ENCODE peak calls at places on chromosomes 1 and 21, in nine cellular contexts. V is Panc1; Z is CD8-positive, alpha-beta memory T cell; T is neuronal stem cell; F is tibial artery; I is SJCRH30; O is body of pancreas; J is GM23248; M is PC-3. A is an unnamed sample.

GRCh38 chr21:45577806-45578801 is 35.9 kb upstream of the SLC19A1 start:
- DNase-seq in V (no peak), Z (no peak), T (no peak), F (no peak), I (no peak), O (no peak), J (no peak), M (peak), A (no peak)

GRCh38 chr1:55284856-55285255 is 69.7 kb upstream of the USP24 start:
- DNase-seq in V (peak), Z (no peak), T (peak), F (peak), I (peak), O (peak), J (peak), M (peak), A (peak)

GRCh38 chr1:7478797-7479499 is 292.1 kb upstream of the VAMP3 start:
- DNase-seq in V (no peak), Z (no peak), T (no peak), F (no peak), I (no peak), O (peak), J (peak), M (no peak), A (peak)

GRCh38 chr1:68291763-68292384 is 59.6 kb upstream of the WLS start:
- DNase-seq in V (no peak), Z (no peak), T (no peak), F (no peak), I (no peak), O (no peak), J (peak), M (no peak), A (no peak)

GRCh38 chr1:14365226-14365994 is 233.1 kb upstream of the KAZN start:
- DNase-seq in V (no peak), Z (no peak), T (no peak), F (no peak), I (peak), O (no peak), J (no peak), M (no peak), A (no peak)

GRCh38 chr1:226563666-226564065 is 15.1 kb downstream of the STUM start:
- DNase-seq in V (no peak), Z (no peak), T (no peak), F (no peak), I (no peak), O (no peak), J (no peak), M (no peak), A (no peak)

GRCh38 chr1:61120998-61121397 is 38.6 kb downstream of the NFIA start:
- DNase-seq in V (no peak), Z (no peak), T (no peak), F (no peak), I (no peak), O (no peak), J (peak), M (no peak), A (no peak)

GRCh38 chr1:39852214-39852791 is 31.0 kb downstream of the TRIT1 start:
- DNase-seq in V (no peak), Z (no peak), T (no peak), F (no peak), I (no peak), O (no peak), J (no peak), M (peak), A (no peak)

GRCh38 chr21:37207441-37208009 is 59.6 kb downstream of the VPS26C start:
- DNase-seq in V (no peak), Z (no peak), T (no peak), F (no peak), I (peak), O (peak), J (peak), M (peak), A (peak)

GRCh38 chr1:10429868-10430215 is 391 bp upstream of the CENPS start:
- DNase-seq in V (no peak), Z (peak), T (no peak), F (no peak), I (no peak), O (no peak), J (peak), M (peak), A (no peak)

GRCh38 chr1:218479436-218480115 is 134.4 kb downstream of the TGFB2 start:
- DNase-seq in V (no peak), Z (no peak), T (no peak), F (no peak), I (peak), O (no peak), J (peak), M (peak), A (no peak)

GRCh38 chr21:26055010-26055409 is 115.6 kb downstream of the APP start:
- DNase-seq in V (no peak), Z (no peak), T (no peak), F (no peak), I (no peak), O (no peak), J (no peak), M (no peak), A (no peak)

GRCh38 chr1:177013273-177013672 is 151.2 kb downstream of the ASTN1 start:
- DNase-seq in V (no peak), Z (no peak), T (no peak), F (no peak), I (no peak), O (no peak), J (no peak), M (no peak), A (no peak)

GRCh38 chr1:242004751-242005495 is 6.0 kb upstream of the MAP1LC3C start:
- DNase-seq in V (no peak), Z (no peak), T (no peak), F (no peak), I (no peak), O (no peak), J (no peak), M (peak), A (no peak)

GRCh38 chr1:55443175-55443933 is 228.2 kb upstream of the USP24 start:
- DNase-seq in V (peak), Z (no peak), T (no peak), F (peak), I (no peak), O (peak), J (peak), M (peak), A (peak)

GRCh38 chr21:33286600-33287456 is 20.7 kb downstream of the IL10RB start:
- DNase-seq in V (no peak), Z (no peak), T (no peak), F (no peak), I (peak), O (peak), J (peak), M (peak), A (peak)

GRCh38 chr1:243946946-243947345 is 96.9 kb upstream of the AKT3 start:
- DNase-seq in V (no peak), Z (no peak), T (no peak), F (no peak), I (peak), O (no peak), J (peak), M (peak), A (no peak)

GRCh38 chr1:1268284-1268682 is 5.4 kb downstream of the UBE2J2 start:
- DNase-seq in V (no peak), Z (no peak), T (no peak), F (no peak), I (no peak), O (no peak), J (no peak), M (no peak), A (no peak)

GRCh38 chr1:206075786-206076725 is 23.1 kb downstream of the RHEX start:
- DNase-seq in V (no peak), Z (no peak), T (no peak), F (no peak), I (no peak), O (no peak), J (peak), M (no peak), A (no peak)

GRCh38 chr1:41394918-41395598 is 33.8 kb downstream of the FOXO6 start:
- DNase-seq in V (no peak), Z (no peak), T (peak), F (no peak), I (peak), O (no peak), J (no peak), M (no peak), A (no peak)

GRCh38 chr21:46459356-46460112 is 843 bp downstream of the DIP2A start:
- DNase-seq in V (no peak), Z (peak), T (no peak), F (peak), I (peak), O (peak), J (peak), M (peak), A (peak)

GRCh38 chr1:55143686-55144085 is 71.5 kb downstream of the USP24 start:
- DNase-seq in V (no peak), Z (no peak), T (no peak), F (no peak), I (no peak), O (no peak), J (no peak), M (peak), A (no peak)

GRCh38 chr21:31180256-31181088 is 142.2 kb upstream of the KRTAP19-8 start:
- DNase-seq in V (no peak), Z (no peak), T (no peak), F (no peak), I (peak), O (no peak), J (peak), M (peak), A (no peak)

GRCh38 chr21:17089121-17089520 is 423.7 kb upstream of the CXADR start:
- DNase-seq in V (no peak), Z (no peak), T (no peak), F (no peak), I (no peak), O (no peak), J (no peak), M (peak), A (no peak)

GRCh38 chr1:56578963-56579875 is at the start of gene PLPP3:
- DNase-seq in V (peak), Z (no peak), T (peak), F (peak), I (no peak), O (peak), J (peak), M (peak), A (peak)

GRCh38 chr1:106831511-106831910 is 225.0 kb upstream of the PRMT6 start:
- DNase-seq in V (no peak), Z (no peak), T (no peak), F (no peak), I (no peak), O (no peak), J (peak), M (peak), A (no peak)

GRCh38 chr1:57067863-57068262 is 102.0 kb upstream of the C8B start:
- DNase-seq in V (no peak), Z (no peak), T (no peak), F (no peak), I (no peak), O (no peak), J (peak), M (no peak), A (peak)

GRCh38 chr1:153533689-153534201 is 2.0 kb downstream of the S100A6 start:
- DNase-seq in V (peak), Z (peak), T (no peak), F (peak), I (peak), O (no peak), J (peak), M (peak), A (no peak)

GRCh38 chr1:179175011-179175934 is 54.2 kb downstream of the ABL2 start:
- DNase-seq in V (no peak), Z (no peak), T (no peak), F (no peak), I (peak), O (no peak), J (peak), M (peak), A (no peak)

GRCh38 chr1:55214214-55214902 is 806 bp downstream of the USP24 start:
- DNase-seq in V (no peak), Z (peak), T (peak), F (peak), I (peak), O (peak), J (peak), M (peak), A (peak)

GRCh38 chr1:151716771-151717631 is at the start of gene CELF3:
- DNase-seq in V (no peak), Z (no peak), T (peak), F (no peak), I (peak), O (no peak), J (peak), M (no peak), A (peak)

GRCh38 chr1:25018110-25018470 is 88.0 kb upstream of the RUNX3 start:
- DNase-seq in V (no peak), Z (no peak), T (no peak), F (no peak), I (no peak), O (no peak), J (peak), M (no peak), A (no peak)
- H3K27ac ChIP-seq in V (no peak), Z (no peak), T (no peak), F (no peak), I (no peak), O (no peak), J (no peak), M (no peak), A (no peak)

DNA sequence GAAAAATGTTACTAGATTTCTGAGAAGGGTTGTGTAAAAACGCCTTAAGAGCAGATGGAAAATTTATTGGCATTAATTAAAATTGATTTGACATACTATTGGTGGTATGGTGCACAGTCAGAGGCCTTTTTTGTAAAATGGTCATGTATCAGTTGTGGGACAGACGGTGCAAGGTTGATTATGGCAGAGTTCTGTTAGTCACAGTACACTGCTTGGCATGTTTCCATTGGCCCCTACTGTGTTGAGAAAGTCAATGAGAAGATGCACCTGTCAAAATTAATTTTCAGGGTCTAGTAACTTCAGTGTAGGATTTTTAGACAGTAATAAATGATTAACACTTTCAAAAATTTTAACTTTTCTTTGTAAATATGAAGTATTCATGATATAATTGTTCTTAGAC is 4.4 kb downstream of the B3GALT2 start:
- DNase-seq in V (no peak), Z (no peak), T (no peak), F (no peak), I (peak), O (no peak), J (peak), M (no peak), A (no peak)
- H3K27ac ChIP-seq in V (no peak), Z (no peak), T (no peak), F (no peak), I (no peak), O (no peak), J (peak), M (no peak), A (peak)

GRCh38 chr21:44337941-44338895 is 972 bp downstream of the CFAP410 start:
- DNase-seq in V (peak), Z (peak), T (peak), F (peak), I (peak), O (peak), J (peak), M (peak), A (peak)
- H3K27ac ChIP-seq in V (peak), Z (peak), T (no peak), F (peak), I (no peak), O (peak), J (peak), M (peak), A (peak)

DNA sequence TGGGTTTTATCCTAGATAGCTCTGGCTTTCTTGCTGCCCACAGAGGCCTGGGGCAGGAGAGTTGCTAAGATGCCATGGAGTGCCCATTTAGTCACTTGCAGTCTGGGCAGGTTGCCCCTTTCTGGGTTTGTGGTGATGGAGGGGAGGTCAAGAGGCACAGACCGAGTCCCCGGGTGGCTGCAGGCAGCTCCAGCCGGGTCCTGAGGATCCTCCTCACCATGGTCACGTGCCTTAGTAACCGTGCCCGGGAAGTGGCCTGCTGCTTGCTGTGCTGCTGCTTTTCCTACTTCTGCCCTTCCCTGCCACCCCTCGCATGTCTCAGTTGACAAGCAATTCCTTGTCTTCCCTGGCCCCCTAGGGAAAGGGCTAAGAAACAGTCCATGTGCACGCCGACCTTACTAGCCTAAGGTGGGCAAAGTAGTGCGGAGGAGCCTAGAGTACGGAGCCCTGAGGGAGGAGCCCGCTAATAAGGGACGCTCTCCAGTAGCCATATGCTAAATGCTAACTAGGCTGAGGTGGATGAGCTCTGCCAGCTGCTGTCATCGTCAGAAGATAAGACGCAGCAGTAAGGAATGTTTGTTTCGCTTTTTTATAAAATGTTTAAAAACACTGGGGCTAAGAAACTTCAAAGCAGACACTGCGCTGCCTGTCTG is 34.9 kb downstream of the CLCA1 start:
- DNase-seq in V (no peak), Z (no peak), T (no peak), F (no peak), I (no peak), O (no peak), J (no peak), M (no peak), A (peak)
- H3K27ac ChIP-seq in V (no peak), Z (no peak), T (peak), F (no peak), I (no peak), O (no peak), J (no peak), M (no peak), A (peak)